ENCODE peak calls at places on chromosomes 2 and 18, in four cellular contexts. Q, K, Z and C are unnamed samples.

GRCh38 chr2:195049372-195050031 is 607.5 kb upstream of the SLC39A10 start:
- DNase-seq in Z (no peak), Q (peak), K (no peak), C (no peak)

GRCh38 chr2:146135245-146135644 is 1615.3 kb upstream of the ZEB2 start:
- DNase-seq in Q (peak), K (no peak), Z (no peak), C (no peak)

GRCh38 chr2:161243873-161244272 is 64.4 kb upstream of the PSMD14 start:
- DNase-seq in K (no peak), Q (no peak), Z (no peak), C (no peak)

GRCh38 chr2:69315160-69315761 is 71.8 kb downstream of the GFPT1 start:
- DNase-seq in Q (no peak), K (no peak), Z (no peak), C (no peak)

GRCh38 chr2:227617316-227618250 is at the start of gene SCYGR4:
- DNase-seq in K (no peak), Z (no peak), Q (no peak), C (no peak)

GRCh38 chr2:102159295-102159694 is 16.7 kb downstream of the IL1R1 start:
- DNase-seq in K (no peak), Z (no peak), Q (peak), C (no peak)

GRCh38 chr2:226738821-226739507 is 60.7 kb downstream of the IRS1 start:
- DNase-seq in Q (no peak), Z (no peak), K (no peak), C (no peak)

GRCh38 chr2:219570194-219570923 is 980 bp downstream of the OBSL1 start:
- DNase-seq in K (peak), Q (peak), Z (no peak), C (peak)

GRCh38 chr2:156340818-156341481 is 8.4 kb upstream of the NR4A2 start:
- DNase-seq in Z (no peak), Q (peak), K (no peak), C (no peak)

GRCh38 chr2:47767880-47768609 is 14.9 kb upstream of the MSH6 start:
- DNase-seq in Q (peak), Z (peak), K (peak), C (peak)

GRCh38 chr18:5294113-5294617 is 1.4 kb downstream of the ZBTB14 start:
- DNase-seq in Q (no peak), K (peak), Z (peak), C (no peak)

GRCh38 chr2:15941483-15941853 is 1.1 kb downstream of the MYCN start:
- DNase-seq in Q (no peak), K (no peak), Z (peak), C (peak)

GRCh38 chr2:79670198-79670597 is 157.3 kb downstream of the CTNNA2 start:
- DNase-seq in Q (no peak), K (peak), Z (no peak), C (no peak)

GRCh38 chr2:47697000-47697601 is 85.8 kb upstream of the MSH6 start:
- DNase-seq in Z (peak), K (no peak), Q (no peak), C (no peak)

GRCh38 chr18:37487400-37487831 is 78.2 kb downstream of the CELF4 start:
- DNase-seq in Z (no peak), K (no peak), Q (no peak), C (no peak)

GRCh38 chr2:15801439-15801838 is 138.9 kb upstream of the MYCN start:
- DNase-seq in Q (no peak), K (no peak), Z (no peak), C (no peak)

GRCh38 chr2:64797881-64798590 is 144.3 kb upstream of the SERTAD2 start:
- DNase-seq in Z (no peak), Q (peak), K (no peak), C (peak)

GRCh38 chr2:171490577-171490976 is 31.7 kb upstream of the CYBRD1 start:
- DNase-seq in K (no peak), Z (no peak), Q (no peak), C (no peak)

GRCh38 chr18:45482286-45482685 is 133.0 kb upstream of the SLC14A2 start:
- DNase-seq in Z (no peak), Q (peak), K (no peak), C (no peak)

GRCh38 chr2:160956243-160956802 is 203.9 kb upstream of the TANK start:
- DNase-seq in K (no peak), Q (peak), Z (peak), C (peak)